ENCODE peak calls at places on chromosome 3, in nine cellular contexts. R, O, C, W, I, J, G, Q and E are unnamed samples.

GRCh38 chr3:1183320-1184048 is 90.7 kb downstream of the CNTN6 start:
- DNase-seq in I (no peak), G (no peak), R (no peak), W (no peak), J (no peak), C (no peak), Q (no peak), O (no peak), E (no peak)

GRCh38 chr3:112088944-112089343 is 2.8 kb downstream of the C3orf52 start:
- DNase-seq in Q (no peak), O (no peak), R (no peak), J (no peak), G (no peak), I (no peak), C (no peak), W (no peak), E (no peak)

GRCh38 chr3:45003859-45004258 is 22.2 kb upstream of the CLEC3B start:
- DNase-seq in G (no peak), I (no peak), Q (no peak), R (no peak), O (no peak), J (no peak), C (no peak), W (no peak), E (no peak)

GRCh38 chr3:124628865-124629264 is 101.4 kb upstream of the UMPS start:
- DNase-seq in R (no peak), C (no peak), I (no peak), O (no peak), G (no peak), J (no peak), Q (no peak), W (no peak), E (no peak)

GRCh38 chr3:33331414-33331813 is 54.2 kb downstream of the FBXL2 start:
- DNase-seq in R (no peak), W (no peak), I (no peak), O (no peak), G (no peak), J (no peak), C (no peak), Q (no peak), E (no peak)

GRCh38 chr3:197117107-197117506 is 87.5 kb upstream of the MELTF start:
- DNase-seq in J (no peak), G (no peak), O (no peak), C (no peak), Q (no peak), R (no peak), W (no peak), I (no peak), E (no peak)

GRCh38 chr3:37290551-37290950 is 116.2 kb upstream of the LRRFIP2 start:
- DNase-seq in C (no peak), G (no peak), R (no peak), J (no peak), I (no peak), O (no peak), W (no peak), Q (no peak), E (no peak)

GRCh38 chr3:156859578-156859977 is 33.4 kb downstream of the LEKR1 start:
- DNase-seq in G (no peak), W (no peak), R (no peak), Q (no peak), O (no peak), I (no peak), J (no peak), C (no peak), E (no peak)

GRCh38 chr3:177574232-177574856 is 377.1 kb upstream of the TBL1XR1 start:
- DNase-seq in R (no peak), I (no peak), Q (no peak), O (no peak), W (peak), G (no peak), J (no peak), C (no peak), E (no peak)

GRCh38 chr3:63972196-63972595 is 51.1 kb downstream of the PSMD6 start:
- DNase-seq in W (no peak), Q (no peak), R (no peak), I (no peak), J (no peak), O (no peak), G (no peak), C (no peak), E (no peak)

GRCh38 chr3:41198526-41198925 is 779 bp upstream of the CTNNB1 start:
- DNase-seq in R (peak), J (no peak), W (no peak), O (peak), I (peak), C (no peak), G (no peak), Q (no peak), E (peak)

GRCh38 chr3:128435058-128435457 is 31.6 kb downstream of the DNAJB8 start:
- DNase-seq in G (no peak), C (no peak), R (no peak), W (peak), I (no peak), J (no peak), Q (no peak), O (no peak), E (peak)

GRCh38 chr3:52494446-52494845 is 692 bp upstream of the STAB1 start:
- DNase-seq in I (no peak), C (no peak), Q (no peak), W (no peak), O (no peak), J (no peak), G (no peak), R (no peak), E (no peak)

GRCh38 chr3:32239638-32240550 is 1.4 kb downstream of the CMTM8 start:
- DNase-seq in W (peak), J (peak), R (no peak), C (no peak), O (no peak), I (peak), Q (no peak), G (peak), E (no peak)

GRCh38 chr3:53807117-53807521 is 39.1 kb downstream of the CHDH start:
- DNase-seq in C (no peak), W (no peak), I (no peak), G (no peak), O (peak), J (no peak), R (no peak), Q (no peak), E (no peak)

GRCh38 chr3:69791919-69792399 is 52.7 kb downstream of the MITF start:
- DNase-seq in O (no peak), R (no peak), Q (no peak), W (no peak), G (no peak), I (no peak), C (no peak), J (no peak), E (no peak)

GRCh38 chr3:111690242-111690641 is 95.1 kb upstream of the ZBED2 start:
- DNase-seq in Q (no peak), C (no peak), G (no peak), W (no peak), J (no peak), O (no peak), I (no peak), R (no peak), E (no peak)

GRCh38 chr3:149198611-149199010 is 23.0 kb downstream of the CP start:
- DNase-seq in G (no peak), Q (no peak), C (no peak), I (no peak), W (no peak), J (no peak), R (no peak), O (no peak), E (no peak)

GRCh38 chr3:179768080-179768479 is 115.2 kb downstream of the USP13 start:
- DNase-seq in Q (no peak), G (no peak), C (no peak), W (peak), I (no peak), R (no peak), O (no peak), J (no peak), E (no peak)

GRCh38 chr3:193782280-193782654 is 189.3 kb downstream of the OPA1 start:
- DNase-seq in C (no peak), O (no peak), J (no peak), R (no peak), G (no peak), I (no peak), W (peak), Q (no peak), E (peak)

GRCh38 chr3:10557783-10558373 is 52.5 kb upstream of the ATP2B2 start:
- DNase-seq in R (no peak), C (no peak), Q (no peak), W (no peak), I (no peak), G (peak), J (no peak), O (no peak), E (peak)

GRCh38 chr3:46372492-46373359 is 2.0 kb downstream of the CCR5 start:
- DNase-seq in G (peak), I (no peak), W (no peak), R (no peak), C (no peak), O (no peak), J (no peak), Q (no peak), E (no peak)

GRCh38 chr3:127867986-127868385 is 45.7 kb upstream of the MGLL start:
- DNase-seq in Q (no peak), C (no peak), J (no peak), G (no peak), I (no peak), W (no peak), O (no peak), R (no peak), E (no peak)

GRCh38 chr3:127491323-127491722 is 99.2 kb downstream of the TPRA1 start:
- DNase-seq in C (no peak), J (no peak), O (no peak), G (peak), R (no peak), Q (no peak), W (no peak), I (no peak), E (no peak)

GRCh38 chr3:186849392-186849975 is 7.0 kb downstream of the ADIPOQ start:
- DNase-seq in O (no peak), Q (no peak), W (no peak), R (no peak), I (no peak), J (no peak), G (no peak), C (peak), E (no peak)

GRCh38 chr3:10758304-10759037 is 57.6 kb upstream of the SLC6A11 start:
- DNase-seq in W (peak), J (peak), C (peak), I (peak), G (peak), Q (no peak), R (no peak), O (peak), E (peak)

GRCh38 chr3:57164217-57164605 is 942 bp downstream of the IL17RD start:
- DNase-seq in I (peak), J (no peak), O (peak), Q (no peak), C (no peak), W (no peak), G (no peak), R (no peak), E (no peak)

GRCh38 chr3:107848516-107848915 is 242.3 kb downstream of the CD47 start:
- DNase-seq in J (no peak), Q (no peak), I (no peak), R (no peak), O (no peak), W (no peak), G (no peak), C (no peak), E (no peak)

GRCh38 chr3:167493240-167493639 is 19.4 kb upstream of the SERPINI2 start:
- DNase-seq in J (no peak), I (no peak), O (no peak), Q (no peak), R (no peak), C (no peak), G (no peak), W (no peak), E (no peak)

GRCh38 chr3:111610189-111610588 is 15.0 kb upstream of the ZBED2 start:
- DNase-seq in W (no peak), Q (no peak), I (no peak), O (no peak), J (peak), C (no peak), R (no peak), G (no peak), E (no peak)

GRCh38 chr3:46865034-46865507 is 1.8 kb upstream of the MYL3 start:
- DNase-seq in W (no peak), I (no peak), O (peak), R (no peak), J (no peak), C (no peak), Q (no peak), G (no peak), E (peak)

GRCh38 chr3:73143821-73144237 is 82.4 kb downstream of the EBLN2 start:
- DNase-seq in J (no peak), C (no peak), W (peak), R (no peak), G (no peak), O (no peak), Q (no peak), I (no peak), E (no peak)

GRCh38 chr3:25532763-25533162 is 104.7 kb downstream of the RARB start:
- DNase-seq in Q (no peak), R (no peak), G (no peak), J (no peak), W (peak), I (peak), O (no peak), C (no peak), E (no peak)

GRCh38 chr3:100270218-100270588 is 9.4 kb downstream of the TBC1D23 start:
- DNase-seq in O (no peak), G (no peak), C (no peak), I (no peak), Q (no peak), J (no peak), R (no peak), W (no peak), E (no peak)

GRCh38 chr3:65712156-65712555 is 326.6 kb downstream of the MAGI1 start:
- DNase-seq in R (no peak), Q (no peak), W (no peak), I (no peak), J (no peak), O (no peak), C (no peak), G (no peak), E (no peak)

GRCh38 chr3:133937061-133937686 is 41.5 kb upstream of the RAB6B start:
- DNase-seq in J (no peak), Q (no peak), O (no peak), G (peak), C (no peak), R (no peak), W (no peak), I (no peak), E (peak)

GRCh38 chr3:134291300-134292254 is 40.9 kb upstream of the RYK start:
- DNase-seq in G (peak), I (no peak), J (no peak), O (no peak), Q (no peak), W (no peak), C (no peak), R (no peak), E (peak)

GRCh38 chr3:4794798-4795197 is 184.4 kb upstream of the BHLHE40 start:
- DNase-seq in J (no peak), G (no peak), W (no peak), C (no peak), I (no peak), O (no peak), R (no peak), Q (no peak), E (no peak)

GRCh38 chr3:193863657-193864323 is 270.8 kb downstream of the OPA1 start:
- DNase-seq in J (no peak), O (no peak), Q (no peak), I (no peak), C (no peak), G (no peak), R (no peak), W (no peak), E (no peak)